ENCODE peak calls at places on chromosomes 12 and 14, in eight cellular contexts. V is BJ; D is dermis microvascular lymphatic vessel endothelial cell; X is NCI-H748 treated with DMSO at 0.1 percent for 48 hours; W is HEK293T; Y is glomerular endothelial cell; L is PC-3; N is stimulated activated CD4-positive, alpha-beta T cell treated with anti-CD3 and anti-CD28 coated beads, Interleukin-2, amount 100 ng/mL, for 4 hours. T is an unnamed sample.

GRCh38 chr14:88815980-88816379 is 8.5 kb upstream of the TTC8 start:
- DNase-seq in V (no peak), D (no peak), X (no peak), W (no peak), Y (no peak), L (no peak), N (no peak), T (no peak)

GRCh38 chr12:92987846-92988621 is 58.9 kb upstream of the EEA1 start:
- DNase-seq in V (no peak), D (no peak), X (no peak), W (no peak), Y (no peak), L (no peak), N (no peak), T (no peak)

GRCh38 chr12:19058235-19059021 is 71.1 kb upstream of the PLEKHA5 start:
- DNase-seq in V (no peak), D (no peak), X (no peak), W (no peak), Y (no peak), L (no peak), N (no peak), T (no peak)

GRCh38 chr12:46518184-46518583 is 145.6 kb upstream of the SLC38A2 start:
- DNase-seq in V (no peak), D (no peak), X (no peak), W (no peak), Y (no peak), L (no peak), N (no peak), T (no peak)

GRCh38 chr12:68896881-68897540 is 36.0 kb downstream of the CPM start:
- DNase-seq in V (no peak), D (no peak), X (no peak), W (no peak), Y (no peak), L (no peak), N (no peak), T (no peak)

GRCh38 chr12:28172434-28173030 is 17.7 kb upstream of the CCDC91 start:
- DNase-seq in V (no peak), D (peak; percentile 64), X (peak; percentile 5), W (peak; percentile 34), Y (peak; percentile 36), L (peak; percentile 90), N (no peak), T (peak; percentile 73)

GRCh38 chr14:67820428-67820881 is 876 bp downstream of the RAD51B start:
- DNase-seq in V (peak; percentile 15), D (no peak), X (peak; percentile 21), W (peak; percentile 37), Y (no peak), L (peak; percentile 13), N (no peak), T (peak; percentile 90)

GRCh38 chr12:67068204-67068731 is 200.9 kb upstream of the CAND1 start:
- DNase-seq in V (no peak), D (no peak), X (peak; percentile 27), W (peak; percentile 24), Y (no peak), L (peak; percentile 17), N (peak; percentile 9), T (no peak)

GRCh38 chr14:67749341-67750110 is 47.8 kb downstream of the RDH12 start:
- DNase-seq in V (no peak), D (no peak), X (no peak), W (no peak), Y (no peak), L (no peak), N (no peak), T (no peak)

GRCh38 chr12:67658486-67658885 is 9.9 kb downstream of the DYRK2 start:
- DNase-seq in V (no peak), D (no peak), X (no peak), W (no peak), Y (no peak), L (no peak), N (no peak), T (no peak)

GRCh38 chr14:56210570-56210969 is 92.4 kb downstream of the PELI2 start:
- DNase-seq in V (no peak), D (no peak), X (no peak), W (no peak), Y (no peak), L (no peak), N (no peak), T (no peak)

GRCh38 chr12:98635657-98636323 is 8.8 kb downstream of the IKBIP start:
- DNase-seq in V (no peak), D (no peak), X (no peak), W (no peak), Y (peak; percentile 27), L (peak; percentile 90), N (no peak), T (peak; percentile 29)

GRCh38 chr12:52243774-52244614 is 11.0 kb downstream of the KRT7 start:
- DNase-seq in V (peak; percentile 90), D (peak; percentile 71), X (no peak), W (no peak), Y (no peak), L (peak; percentile 97), N (peak; percentile 35), T (peak; percentile 45)

GRCh38 chr14:41385787-41386186 is 220.9 kb upstream of the LRFN5 start:
- DNase-seq in V (no peak), D (no peak), X (peak; percentile 15), W (no peak), Y (no peak), L (no peak), N (no peak), T (no peak)

GRCh38 chr12:116812238-116812637 is 69.0 kb downstream of the HRK start:
- DNase-seq in V (no peak), D (no peak), X (no peak), W (no peak), Y (no peak), L (no peak), N (no peak), T (no peak)

GRCh38 chr14:64763801-64764511 is 59.7 kb downstream of the PLEKHG3 start:
- DNase-seq in V (no peak), D (no peak), X (no peak), W (no peak), Y (no peak), L (peak; percentile 12), N (no peak), T (peak; percentile 20)

GRCh38 chr12:94308612-94309011 is 151.1 kb downstream of the CEP83 start:
- DNase-seq in V (no peak), D (no peak), X (no peak), W (no peak), Y (no peak), L (no peak), N (no peak), T (no peak)

GRCh38 chr12:25194211-25194610 is 749 bp downstream of the DNAI7 start:
- DNase-seq in V (no peak), D (no peak), X (no peak), W (no peak), Y (no peak), L (no peak), N (no peak), T (no peak)